ENCODE peak calls at places on chromosomes 11 and 22, in six cellular contexts. Z, E, R, P, F and L are unnamed samples.

GRCh38 chr22:28841111-28841510 is 40.7 kb upstream of the XBP1 start:
- DNase-seq in Z (no peak), E (no peak), R (no peak), P (no peak), F (no peak), L (no peak)

GRCh38 chr11:58027341-58027740 is 3.4 kb upstream of the OR6Q1 start:
- DNase-seq in Z (no peak), E (no peak), R (no peak), P (no peak), F (peak), L (no peak)

GRCh38 chr22:23075525-23076216 is 5.4 kb downstream of the GNAZ start:
- DNase-seq in Z (no peak), E (no peak), R (no peak), P (no peak), F (no peak), L (no peak)

GRCh38 chr11:75495749-75496641 is 29.7 kb downstream of the GDPD5 start:
- DNase-seq in Z (peak), E (no peak), R (no peak), P (peak), F (no peak), L (no peak)

GRCh38 chr22:27397948-27398330 is 403.6 kb downstream of the MN1 start:
- DNase-seq in Z (no peak), E (peak), R (no peak), P (no peak), F (no peak), L (no peak)

GRCh38 chr22:44777364-44777756 is 25.0 kb downstream of the ARHGAP8 start:
- DNase-seq in Z (no peak), E (no peak), R (no peak), P (no peak), F (no peak), L (no peak)

GRCh38 chr11:19506803-19507466 is 205.7 kb upstream of the NAV2 start:
- DNase-seq in Z (no peak), E (no peak), R (no peak), P (no peak), F (no peak), L (no peak)

GRCh38 chr11:1197886-1198765 is 24.7 kb upstream of the MUC5B start:
- DNase-seq in Z (peak), E (no peak), R (no peak), P (no peak), F (no peak), L (no peak)

GRCh38 chr11:72821221-72821919 is 7.2 kb downstream of the ATG16L2 start:
- DNase-seq in Z (peak), E (peak), R (no peak), P (no peak), F (no peak), L (no peak)

GRCh38 chr11:108025387-108026080 is 16.8 kb downstream of the CUL5 start:
- DNase-seq in Z (no peak), E (no peak), R (no peak), P (no peak), F (peak), L (no peak)

GRCh38 chr11:5605849-5606248 is 9.4 kb downstream of the TRIM6 start:
- DNase-seq in Z (no peak), E (no peak), R (no peak), P (no peak), F (peak), L (no peak)

GRCh38 chr22:22938672-22939536 is 51.3 kb downstream of the IGLL5 start:
- DNase-seq in Z (no peak), E (peak), R (no peak), P (no peak), F (no peak), L (no peak)

GRCh38 chr11:118928870-118929495 is 3.3 kb upstream of the BCL9L start:
- DNase-seq in Z (peak), E (no peak), R (no peak), P (peak), F (peak), L (no peak)

GRCh38 chr11:121067912-121068652 is 33.0 kb upstream of the TECTA start:
- DNase-seq in Z (no peak), E (no peak), R (no peak), P (no peak), F (no peak), L (no peak)

GRCh38 chr11:23727821-23728220 is 769.0 kb upstream of the LUZP2 start:
- DNase-seq in Z (no peak), E (no peak), R (no peak), P (peak), F (peak), L (no peak)

GRCh38 chr11:86816251-86816726 is 15.9 kb downstream of the PRSS23 start:
- DNase-seq in Z (no peak), E (no peak), R (no peak), P (no peak), F (peak), L (no peak)

GRCh38 chr11:8652140-8652539 is 30.3 kb downstream of the TRIM66 start:
- DNase-seq in Z (no peak), E (no peak), R (no peak), P (no peak), F (peak), L (no peak)

GRCh38 chr22:40898850-40899357 is 37.0 kb upstream of the DNAJB7 start:
- DNase-seq in Z (no peak), E (no peak), R (peak), P (peak), F (peak), L (no peak)

GRCh38 chr11:66700337-66700736 is 22.6 kb upstream of the RBM4B start:
- DNase-seq in Z (no peak), E (no peak), R (no peak), P (no peak), F (no peak), L (no peak)

GRCh38 chr11:62020661-62021060 is 53.2 kb upstream of the FTH1 start:
- DNase-seq in Z (no peak), E (no peak), R (no peak), P (no peak), F (no peak), L (no peak)

GRCh38 chr11:46112961-46113617 is 8.2 kb downstream of the PHF21A start:
- DNase-seq in Z (no peak), E (no peak), R (peak), P (peak), F (peak), L (no peak)

GRCh38 chr11:126450806-126451205 is 95.3 kb downstream of the ST3GAL4 start:
- DNase-seq in Z (no peak), E (no peak), R (no peak), P (no peak), F (no peak), L (no peak)

GRCh38 chr11:130037058-130037457 is 32.6 kb upstream of the APLP2 start:
- DNase-seq in Z (no peak), E (no peak), R (no peak), P (peak), F (peak), L (no peak)

GRCh38 chr11:76329983-76330382 is 50.9 kb downstream of the THAP12 start:
- DNase-seq in Z (no peak), E (no peak), R (no peak), P (peak), F (no peak), L (no peak)

GRCh38 chr11:353315-353857 is 15.9 kb upstream of the B4GALNT4 start:
- DNase-seq in Z (no peak), E (peak), R (no peak), P (peak), F (peak), L (no peak)

GRCh38 chr11:123063396-123064267 is 1.7 kb upstream of the HSPA8 start:
- DNase-seq in Z (no peak), E (no peak), R (no peak), P (peak), F (peak), L (peak)

GRCh38 chr11:396511-396947 is 2.5 kb downstream of the PKP3 start:
- DNase-seq in Z (peak), E (no peak), R (peak), P (peak), F (peak), L (no peak)

GRCh38 chr11:12294613-12295012 is 82.8 kb upstream of the PARVA start:
- DNase-seq in Z (no peak), E (no peak), R (no peak), P (no peak), F (no peak), L (no peak)

GRCh38 chr11:82536706-82537105 is 197.0 kb downstream of the FAM181B start:
- DNase-seq in Z (no peak), E (no peak), R (no peak), P (no peak), F (no peak), L (no peak)

GRCh38 chr22:42820075-42820763 is 36.9 kb downstream of the ARFGAP3 start:
- DNase-seq in Z (no peak), E (no peak), R (no peak), P (peak), F (peak), L (no peak)

GRCh38 chr11:117931971-117932370 is 2.8 kb upstream of the TMPRSS13 start:
- DNase-seq in Z (no peak), E (peak), R (no peak), P (no peak), F (no peak), L (no peak)

GRCh38 chr11:2194877-2195755 is 23.5 kb upstream of the TH start:
- DNase-seq in Z (peak), E (peak), R (peak), P (peak), F (peak), L (no peak)

GRCh38 chr22:28935713-28936112 is 52.3 kb downstream of the ZNRF3 start:
- DNase-seq in Z (no peak), E (no peak), R (no peak), P (no peak), F (no peak), L (no peak)

GRCh38 chr22:26304730-26305129 is 124.3 kb upstream of the ASPHD2 start:
- DNase-seq in Z (no peak), E (no peak), R (no peak), P (no peak), F (no peak), L (no peak)

GRCh38 chr22:44893731-44894080 is 116.1 kb downstream of the PHF21B start:
- DNase-seq in Z (no peak), E (no peak), R (no peak), P (no peak), F (no peak), L (no peak)

GRCh38 chr11:134331565-134332188 is at the start of gene GLB1L2:
- DNase-seq in Z (peak), E (peak), R (peak), P (peak), F (peak), L (peak)

GRCh38 chr11:61880050-61880449 is 11.3 kb downstream of the FADS3 start:
- DNase-seq in Z (no peak), E (no peak), R (no peak), P (no peak), F (no peak), L (no peak)

GRCh38 chr11:2268911-2269600 is 1.3 kb downstream of the ASCL2 start:
- DNase-seq in Z (peak), E (peak), R (no peak), P (peak), F (peak), L (peak)

GRCh38 chr11:43217856-43218255 is 93.9 kb upstream of the API5 start:
- DNase-seq in Z (no peak), E (no peak), R (no peak), P (no peak), F (no peak), L (no peak)

GRCh38 chr11:100403817-100404216 is 283.3 kb upstream of the ARHGAP42 start:
- DNase-seq in Z (no peak), E (no peak), R (no peak), P (peak), F (peak), L (no peak)

GRCh38 chr11:28999620-29000019 is 891.4 kb downstream of the METTL15 start:
- DNase-seq in Z (no peak), E (no peak), R (no peak), P (peak), F (no peak), L (no peak)
- H3K27ac ChIP-seq in Z (no peak), E (no peak), R (no peak), P (no peak), F (no peak), L (no peak)

GRCh38 chr11:111541209-111542061 is 915 bp downstream of the LAYN start:
- DNase-seq in Z (no peak), E (peak), R (no peak), P (peak), F (peak), L (no peak)

GRCh38 chr11:111540114-111540920 is at the start of gene LAYN:
- DNase-seq in Z (no peak), E (no peak), R (no peak), P (peak), F (peak), L (no peak)

GRCh38 chr11:111542606-111543275 is 2.2 kb downstream of the LAYN start:
- DNase-seq in Z (no peak), E (no peak), R (no peak), P (no peak), F (no peak), L (no peak)

GRCh38 chr11:111539426-111540113 is 950 bp upstream of the LAYN start:
- DNase-seq in Z (peak), E (no peak), R (no peak), P (no peak), F (peak), L (no peak)

DNA sequence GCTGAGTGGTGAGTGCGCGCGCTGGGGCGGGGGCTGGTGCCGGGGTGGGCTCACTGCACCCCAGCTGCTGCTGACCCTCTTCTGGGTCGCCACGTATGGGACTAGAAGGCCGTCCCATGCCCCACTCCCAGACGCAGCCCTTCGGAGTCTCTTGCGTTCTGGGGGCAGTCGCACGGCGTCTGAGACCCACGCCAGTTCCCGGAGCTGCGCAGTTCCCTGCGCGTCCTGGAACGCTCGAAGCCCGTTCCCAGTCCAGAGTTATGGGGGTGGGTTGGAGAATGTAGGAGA is 345 bp downstream of the LAYN start:
- DNase-seq in Z (no peak), E (peak), R (no peak), P (no peak), F (no peak), L (no peak)
- H3K27ac ChIP-seq in Z (no peak), E (peak), R (peak), P (no peak), F (peak), L (peak)

GRCh38 chr22:19292262-19293230 is 1.0 kb upstream of the CLTCL1 start:
- DNase-seq in Z (peak), E (peak), R (no peak), P (no peak), F (no peak), L (peak)
- H3K27ac ChIP-seq in Z (peak), E (peak), R (peak), P (no peak), F (no peak), L (peak)

GRCh38 chr11:68330700-68331337 is 18.4 kb downstream of the LRP5 start:
- DNase-seq in Z (no peak), E (no peak), R (no peak), P (no peak), F (no peak), L (no peak)
- H3K27ac ChIP-seq in Z (no peak), E (peak), R (no peak), P (no peak), F (no peak), L (peak)

GRCh38 chr11:64327993-64328392 is 10.1 kb downstream of the PRDX5 start:
- DNase-seq in Z (no peak), E (no peak), R (no peak), P (no peak), F (no peak), L (no peak)
- H3K27ac ChIP-seq in Z (no peak), E (no peak), R (no peak), P (no peak), F (no peak), L (no peak)

GRCh38 chr11:109075976-109076375 is 346.0 kb upstream of the C11orf87 start:
- DNase-seq in Z (no peak), E (no peak), R (no peak), P (peak), F (no peak), L (no peak)

GRCh38 chr11:109073032-109073822 is 348.8 kb upstream of the C11orf87 start:
- DNase-seq in Z (no peak), E (no peak), R (no peak), P (no peak), F (no peak), L (no peak)

GRCh38 chr11:109077340-109077927 is 344.6 kb upstream of the C11orf87 start:
- DNase-seq in Z (no peak), E (no peak), R (no peak), P (peak), F (no peak), L (no peak)

GRCh38 chr11:109076870-109077269 is 345.1 kb upstream of the C11orf87 start:
- DNase-seq in Z (no peak), E (no peak), R (no peak), P (no peak), F (no peak), L (peak)

DNA sequence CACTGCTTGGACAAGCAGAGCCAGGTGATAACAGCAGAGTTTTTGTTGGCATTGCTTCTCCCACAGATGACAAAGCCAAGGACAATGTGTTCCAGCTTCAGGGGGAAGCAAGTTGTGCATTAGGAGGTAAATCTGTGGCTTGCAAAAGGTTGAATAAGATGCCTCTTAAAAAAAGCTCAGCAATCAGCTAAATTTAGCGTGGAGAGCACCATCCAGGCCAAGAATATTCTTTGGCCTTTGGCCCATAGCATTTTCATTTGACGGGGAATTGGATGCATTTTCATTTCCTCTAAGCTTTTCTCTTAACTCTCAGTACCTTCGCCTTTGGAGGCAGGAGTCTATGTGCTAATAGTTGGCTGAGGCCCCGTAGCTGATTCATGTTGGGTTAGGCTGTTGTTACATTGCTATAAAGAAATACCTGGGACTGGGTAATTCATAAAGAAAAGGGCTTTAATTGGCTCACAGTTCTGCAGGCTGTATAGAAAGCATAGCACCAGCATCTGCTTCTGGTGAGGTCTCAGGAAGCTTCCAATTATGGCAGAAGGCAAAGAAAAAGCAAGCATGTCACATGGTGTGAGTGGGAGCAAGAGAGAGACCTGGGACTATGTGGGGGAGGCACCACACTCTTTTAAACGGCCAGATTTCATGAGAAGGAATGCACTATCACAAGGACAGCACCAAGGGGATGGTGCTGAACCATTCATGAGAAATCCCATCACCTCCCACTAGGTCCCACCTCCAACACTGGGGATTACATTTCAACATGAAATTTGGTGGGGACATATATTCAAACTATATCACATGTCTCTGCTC is 350.1 kb upstream of the C11orf87 start:
- DNase-seq in Z (no peak), E (peak), R (no peak), P (no peak), F (no peak), L (peak)
- H3K27ac ChIP-seq in Z (no peak), E (no peak), R (no peak), P (no peak), F (no peak), L (peak)

GRCh38 chr22:30436196-30436595 is 10.6 kb downstream of the MTFP1 start:
- DNase-seq in Z (no peak), E (no peak), R (no peak), P (no peak), F (no peak), L (no peak)

GRCh38 chr22:30433227-30433626 is 7.7 kb downstream of the MTFP1 start:
- DNase-seq in Z (no peak), E (no peak), R (no peak), P (no peak), F (no peak), L (no peak)

GRCh38 chr22:30435674-30436126 is 10.1 kb downstream of the MTFP1 start:
- DNase-seq in Z (peak), E (no peak), R (no peak), P (no peak), F (no peak), L (no peak)

GRCh38 chr22:30433773-30434172 is 8.2 kb downstream of the MTFP1 start:
- DNase-seq in Z (no peak), E (no peak), R (no peak), P (no peak), F (no peak), L (no peak)

DNA sequence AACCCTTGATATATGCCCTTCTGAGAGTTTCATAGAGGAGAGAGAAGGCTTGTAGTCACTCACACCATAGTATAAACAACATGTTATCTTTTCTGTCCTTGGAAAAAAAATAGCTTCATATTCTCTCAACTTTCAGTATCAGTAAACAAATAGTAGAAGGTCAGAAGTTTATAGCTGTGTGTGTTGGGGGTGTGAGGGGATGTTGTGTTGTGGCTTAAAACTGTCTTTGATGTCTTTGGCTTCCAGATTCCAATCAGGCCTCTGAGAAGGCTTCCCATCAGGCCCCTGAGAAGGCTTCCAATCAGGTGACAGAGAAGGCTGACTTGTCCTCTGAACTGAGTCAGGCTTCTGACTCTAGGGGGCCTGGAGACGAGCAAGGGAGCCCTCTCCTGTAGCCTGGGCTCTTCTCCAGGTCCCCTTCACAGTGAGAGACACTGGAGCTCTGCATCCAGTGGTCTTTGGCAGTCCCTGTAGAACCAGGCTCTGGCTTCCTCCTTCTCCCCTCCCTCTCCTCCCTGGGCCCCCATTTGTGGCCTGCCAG is 9.3 kb downstream of the MTFP1 start:
- DNase-seq in Z (no peak), E (no peak), R (no peak), P (no peak), F (no peak), L (no peak)
- H3K27ac ChIP-seq in Z (no peak), E (no peak), R (no peak), P (no peak), F (no peak), L (no peak)

GRCh38 chr11:125071408-125071807 is 8.3 kb downstream of the SLC37A2 start:
- DNase-seq in Z (no peak), E (peak), R (no peak), P (no peak), F (no peak), L (peak)
- H3K27ac ChIP-seq in Z (no peak), E (no peak), R (no peak), P (no peak), F (no peak), L (peak)